ENCODE peak calls at places on chromosome 1, in six cellular contexts. One of them, this sample, is unnamed.
A peak's percentile ranks its signal among the peaks of the same experiment; 100 is the strongest.

GRCh38 chr1:244353572-244354091 is 98.1 kb downstream of the ADSS2 start:
- DNase-seq in AML-193: no peak
- DNase-seq in SK-N-DZ: no peak
- DNase-seq in NCI-H2081: no peak
- DNase-seq in ovary: no peak
- DNase-seq in NCI-H748 treated with DMSO at 0.1 percent for 48 hours: no peak
- DNase-seq in this sample: no peak

GRCh38 chr1:233935277-233935868 is 30.9 kb downstream of the SLC35F3 start:
- DNase-seq in AML-193: no peak
- DNase-seq in SK-N-DZ: no peak
- DNase-seq in NCI-H2081: no peak
- DNase-seq in ovary: no peak
- DNase-seq in NCI-H748 treated with DMSO at 0.1 percent for 48 hours: no peak
- DNase-seq in this sample: no peak

GRCh38 chr1:155170806-155171205 is 2.3 kb downstream of the KRTCAP2 start:
- DNase-seq in AML-193: no peak
- DNase-seq in SK-N-DZ: no peak
- DNase-seq in NCI-H2081: no peak
- DNase-seq in ovary: no peak
- DNase-seq in NCI-H748 treated with DMSO at 0.1 percent for 48 hours: no peak
- DNase-seq in this sample: peak; percentile 3

GRCh38 chr1:118504867-118505266 is 319.8 kb upstream of the SPAG17 start:
- DNase-seq in AML-193: no peak
- DNase-seq in SK-N-DZ: no peak
- DNase-seq in NCI-H2081: peak; percentile 3
- DNase-seq in ovary: no peak
- DNase-seq in NCI-H748 treated with DMSO at 0.1 percent for 48 hours: no peak
- DNase-seq in this sample: no peak

GRCh38 chr1:118136511-118136937 is 48.5 kb downstream of the SPAG17 start:
- DNase-seq in AML-193: no peak
- DNase-seq in SK-N-DZ: no peak
- DNase-seq in NCI-H2081: no peak
- DNase-seq in ovary: no peak
- DNase-seq in NCI-H748 treated with DMSO at 0.1 percent for 48 hours: no peak
- DNase-seq in this sample: no peak

GRCh38 chr1:224497714-224498573 is 63.3 kb upstream of the WDR26 start:
- DNase-seq in AML-193: peak; percentile 59
- DNase-seq in SK-N-DZ: no peak
- DNase-seq in NCI-H2081: no peak
- DNase-seq in ovary: no peak
- DNase-seq in NCI-H748 treated with DMSO at 0.1 percent for 48 hours: no peak
- DNase-seq in this sample: peak; percentile 85

GRCh38 chr1:16727190-16728111 is 12.9 kb upstream of the RNU1-4 start:
- DNase-seq in AML-193: no peak
- DNase-seq in SK-N-DZ: peak; percentile 51
- DNase-seq in NCI-H2081: no peak
- DNase-seq in ovary: no peak
- DNase-seq in NCI-H748 treated with DMSO at 0.1 percent for 48 hours: no peak
- DNase-seq in this sample: peak; percentile 82

GRCh38 chr1:115877511-115877910 is 36.6 kb upstream of the NHLH2 start:
- DNase-seq in AML-193: no peak
- DNase-seq in SK-N-DZ: no peak
- DNase-seq in NCI-H2081: peak; percentile 21
- DNase-seq in ovary: no peak
- DNase-seq in NCI-H748 treated with DMSO at 0.1 percent for 48 hours: peak; percentile 11
- DNase-seq in this sample: no peak

GRCh38 chr1:201383647-201384405 is 6.3 kb upstream of the TNNT2 start:
- DNase-seq in AML-193: no peak
- DNase-seq in SK-N-DZ: no peak
- DNase-seq in NCI-H2081: no peak
- DNase-seq in ovary: no peak
- DNase-seq in NCI-H748 treated with DMSO at 0.1 percent for 48 hours: no peak
- DNase-seq in this sample: no peak

GRCh38 chr1:170536924-170537551 is 5.1 kb downstream of the GORAB start:
- DNase-seq in AML-193: no peak
- DNase-seq in SK-N-DZ: no peak
- DNase-seq in NCI-H2081: no peak
- DNase-seq in ovary: no peak
- DNase-seq in NCI-H748 treated with DMSO at 0.1 percent for 48 hours: no peak
- DNase-seq in this sample: no peak

GRCh38 chr1:21338568-21339401 is 48.5 kb upstream of the ECE1 start:
- DNase-seq in AML-193: no peak
- DNase-seq in SK-N-DZ: peak; percentile 35
- DNase-seq in NCI-H2081: peak; percentile 93
- DNase-seq in ovary: peak; percentile 90
- DNase-seq in NCI-H748 treated with DMSO at 0.1 percent for 48 hours: peak; percentile 65
- DNase-seq in this sample: no peak

GRCh38 chr1:232988572-232989040 is 38.2 kb downstream of the NTPCR start:
- DNase-seq in AML-193: no peak
- DNase-seq in SK-N-DZ: peak; percentile 83
- DNase-seq in NCI-H2081: no peak
- DNase-seq in ovary: no peak
- DNase-seq in NCI-H748 treated with DMSO at 0.1 percent for 48 hours: no peak
- DNase-seq in this sample: no peak

GRCh38 chr1:171433451-171433850 is 51.9 kb upstream of the PRRC2C start:
- DNase-seq in AML-193: no peak
- DNase-seq in SK-N-DZ: no peak
- DNase-seq in NCI-H2081: no peak
- DNase-seq in ovary: no peak
- DNase-seq in NCI-H748 treated with DMSO at 0.1 percent for 48 hours: no peak
- DNase-seq in this sample: no peak

GRCh38 chr1:162987866-162988265 is 81.3 kb upstream of the RGS4 start:
- DNase-seq in AML-193: no peak
- DNase-seq in SK-N-DZ: no peak
- DNase-seq in NCI-H2081: no peak
- DNase-seq in ovary: no peak
- DNase-seq in NCI-H748 treated with DMSO at 0.1 percent for 48 hours: no peak
- DNase-seq in this sample: no peak

GRCh38 chr1:59574085-59574484 is 240.7 kb upstream of the HOOK1 start:
- DNase-seq in AML-193: no peak
- DNase-seq in SK-N-DZ: no peak
- DNase-seq in NCI-H2081: no peak
- DNase-seq in ovary: no peak
- DNase-seq in NCI-H748 treated with DMSO at 0.1 percent for 48 hours: no peak
- DNase-seq in this sample: no peak

GRCh38 chr1:82317671-82318070 is 516.9 kb downstream of the ADGRL2 start:
- DNase-seq in AML-193: no peak
- DNase-seq in SK-N-DZ: no peak
- DNase-seq in NCI-H2081: no peak
- DNase-seq in ovary: no peak
- DNase-seq in NCI-H748 treated with DMSO at 0.1 percent for 48 hours: no peak
- DNase-seq in this sample: no peak